ENCODE peak calls at places on chromosomes 7 and 10, in ten cellular contexts. F is AG10803, G is AG04449, I is hepatocyte, V is HCT116, Y is cardiac muscle cell, M is retinal pigment epithelial cell, H is IMR-90, R is astrocyte, J is MM.1S. X is an unnamed sample.

GRCh38 chr7:1181591-1181990 is 21.6 kb upstream of the ZFAND2A start:
- DNase-seq in F (no peak), G (no peak), I (no peak), V (no peak), Y (no peak), M (no peak), H (no peak), R (no peak), J (no peak), X (no peak)

GRCh38 chr7:143381427-143382125 is 431 bp downstream of the ZYX start:
- DNase-seq in F (peak), G (no peak), I (peak), V (no peak), Y (peak), M (no peak), H (peak), R (peak), J (no peak), X (no peak)

GRCh38 chr10:60578217-60578616 is 188.5 kb upstream of the ANK3 start:
- DNase-seq in F (no peak), G (no peak), I (no peak), V (no peak), Y (no peak), M (no peak), H (no peak), R (peak), J (no peak), X (no peak)

GRCh38 chr7:66542528-66543373 is 85.9 kb upstream of the KCTD7 start:
- DNase-seq in F (peak), G (no peak), I (no peak), V (no peak), Y (peak), M (no peak), H (peak), R (no peak), J (no peak), X (peak)

GRCh38 chr7:105934577-105935185 is 28.4 kb upstream of the CDHR3 start:
- DNase-seq in F (peak), G (no peak), I (peak), V (peak), Y (peak), M (peak), H (peak), R (no peak), J (peak), X (no peak)

GRCh38 chr10:44201011-44201410 is 183.9 kb downstream of the CXCL12 start:
- DNase-seq in F (no peak), G (no peak), I (no peak), V (no peak), Y (no peak), M (no peak), H (no peak), R (no peak), J (no peak), X (no peak)

GRCh38 chr10:131739201-131739600 is 161.6 kb upstream of the PPP2R2D start:
- DNase-seq in F (no peak), G (no peak), I (peak), V (no peak), Y (no peak), M (no peak), H (no peak), R (no peak), J (no peak), X (no peak)

GRCh38 chr7:149642579-149642978 is 130.8 kb downstream of the ZNF467 start:
- DNase-seq in F (no peak), G (no peak), I (no peak), V (no peak), Y (no peak), M (no peak), H (no peak), R (no peak), J (no peak), X (no peak)

GRCh38 chr7:115087437-115087836 is 165.5 kb downstream of the MDFIC start:
- DNase-seq in F (peak), G (peak), I (peak), V (peak), Y (peak), M (peak), H (peak), R (peak), J (no peak), X (peak)

GRCh38 chr7:103079836-103080235 is 4.9 kb downstream of the ARMC10 start:
- DNase-seq in F (no peak), G (no peak), I (no peak), V (no peak), Y (no peak), M (no peak), H (no peak), R (peak), J (no peak), X (no peak)

GRCh38 chr7:33072471-33072870 is 9.9 kb upstream of the NT5C3A start:
- DNase-seq in F (peak), G (peak), I (no peak), V (no peak), Y (peak), M (peak), H (peak), R (peak), J (no peak), X (peak)

GRCh38 chr7:114086491-114086905 is 167.7 kb upstream of the PPP1R3A start:
- DNase-seq in F (no peak), G (no peak), I (peak), V (no peak), Y (no peak), M (no peak), H (no peak), R (no peak), J (peak), X (no peak)

GRCh38 chr10:20582041-20582440 is 315.1 kb downstream of the NEBL start:
- DNase-seq in F (no peak), G (no peak), I (no peak), V (no peak), Y (no peak), M (no peak), H (no peak), R (no peak), J (no peak), X (no peak)

GRCh38 chr7:40354736-40355135 is 219.9 kb downstream of the SUGCT start:
- DNase-seq in F (peak), G (no peak), I (no peak), V (no peak), Y (no peak), M (no peak), H (peak), R (no peak), J (no peak), X (no peak)

GRCh38 chr7:75756340-75757297 is 15.4 kb downstream of the CCL26 start:
- DNase-seq in F (peak), G (no peak), I (peak), V (peak), Y (peak), M (no peak), H (peak), R (no peak), J (peak), X (no peak)

GRCh38 chr10:118373786-118374185 is 31.7 kb upstream of the FAM204A start:
- DNase-seq in F (peak), G (peak), I (no peak), V (no peak), Y (peak), M (peak), H (peak), R (peak), J (no peak), X (peak)

GRCh38 chr10:78904196-78904595 is 164.6 kb upstream of the ZMIZ1 start:
- DNase-seq in F (no peak), G (no peak), I (no peak), V (no peak), Y (no peak), M (no peak), H (no peak), R (no peak), J (no peak), X (no peak)

GRCh38 chr10:2619472-2619871 is 447.9 kb upstream of the PFKP start:
- DNase-seq in F (no peak), G (no peak), I (peak), V (no peak), Y (no peak), M (no peak), H (no peak), R (no peak), J (no peak), X (no peak)

GRCh38 chr10:68901106-68901927 is at the start of gene DDX50:
- DNase-seq in F (peak), G (peak), I (peak), V (peak), Y (peak), M (peak), H (peak), R (peak), J (peak), X (peak)

GRCh38 chr7:102296179-102296438 is 9.4 kb downstream of the SH2B2 start:
- DNase-seq in F (no peak), G (no peak), I (no peak), V (no peak), Y (no peak), M (no peak), H (no peak), R (no peak), J (no peak), X (no peak)

GRCh38 chr7:151876899-151877777 is at the start of gene PRKAG2:
- DNase-seq in F (peak), G (no peak), I (peak), V (no peak), Y (peak), M (no peak), H (no peak), R (no peak), J (peak), X (no peak)

GRCh38 chr7:157832866-157833607 is 496.2 kb downstream of the DNAJB6 start:
- DNase-seq in F (no peak), G (no peak), I (no peak), V (no peak), Y (no peak), M (no peak), H (no peak), R (no peak), J (no peak), X (no peak)

GRCh38 chr7:70574970-70575799 is 556.8 kb upstream of the GALNT17 start:
- DNase-seq in F (peak), G (no peak), I (peak), V (no peak), Y (no peak), M (peak), H (no peak), R (peak), J (no peak), X (no peak)

GRCh38 chr7:83429493-83429892 is 219.4 kb downstream of the SEMA3E start:
- DNase-seq in F (no peak), G (no peak), I (no peak), V (no peak), Y (no peak), M (no peak), H (no peak), R (no peak), J (no peak), X (no peak)

GRCh38 chr7:83426325-83426724 is 222.6 kb downstream of the SEMA3E start:
- DNase-seq in F (no peak), G (no peak), I (no peak), V (no peak), Y (no peak), M (no peak), H (no peak), R (no peak), J (no peak), X (no peak)

DNA sequence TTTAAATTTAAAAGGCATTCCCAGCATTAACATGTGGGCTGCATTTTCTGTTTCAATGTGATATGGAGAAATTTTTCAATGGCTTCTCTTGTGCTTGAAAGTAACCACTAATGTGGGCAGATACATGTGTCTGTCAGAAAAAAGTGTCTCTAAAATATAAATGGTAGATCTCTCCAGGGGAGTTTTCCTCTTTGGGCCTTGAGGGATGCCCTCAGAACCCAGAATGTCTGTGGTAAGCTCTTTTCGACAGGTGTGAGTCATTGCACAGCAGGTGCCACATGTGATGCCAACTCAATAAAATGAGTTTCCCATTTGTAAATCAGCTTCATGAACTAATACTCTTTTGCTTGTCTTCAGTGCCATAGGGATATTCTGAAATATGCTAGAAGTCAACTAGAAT is 221.0 kb downstream of the SEMA3E start:
- DNase-seq in F (no peak), G (no peak), I (no peak), V (peak), Y (no peak), M (no peak), H (no peak), R (peak), J (peak), X (no peak)
- H3K4me3 ChIP-seq in F (no peak), G (no peak), I (no peak), V (no peak), Y (no peak), M (no peak), H (no peak), R (no peak), J (no peak), X (no peak)

GRCh38 chr7:87147500-87147899 is 4.8 kb upstream of the DMTF1 start:
- DNase-seq in F (no peak), G (no peak), I (no peak), V (no peak), Y (no peak), M (no peak), H (no peak), R (no peak), J (no peak), X (no peak)

GRCh38 chr7:87151002-87151505 is 1.2 kb upstream of the DMTF1 start:
- DNase-seq in F (no peak), G (no peak), I (no peak), V (no peak), Y (no peak), M (no peak), H (no peak), R (no peak), J (no peak), X (no peak)

GRCh38 chr7:87151701-87152111 is 547 bp upstream of the DMTF1 start:
- DNase-seq in F (no peak), G (no peak), I (no peak), V (no peak), Y (no peak), M (no peak), H (no peak), R (no peak), J (no peak), X (peak)

GRCh38 chr7:87146740-87147386 is 5.4 kb upstream of the DMTF1 start:
- DNase-seq in F (no peak), G (no peak), I (no peak), V (no peak), Y (no peak), M (no peak), H (no peak), R (no peak), J (no peak), X (no peak)

GRCh38 chr7:87148332-87148955 is 3.8 kb upstream of the DMTF1 start:
- DNase-seq in F (peak), G (no peak), I (peak), V (peak), Y (peak), M (no peak), H (peak), R (no peak), J (peak), X (no peak)
- TF ChIP-seq CTCF in F (peak), G (no peak), I (peak), V (peak), Y (peak), M (peak), H (peak), R (peak), J (peak), X (peak)

GRCh38 chr7:116512524-116513188 is 12.2 kb upstream of the CAV1 start:
- DNase-seq in F (peak), G (no peak), I (no peak), V (no peak), Y (peak), M (no peak), H (peak), R (peak), J (no peak), X (no peak)
- H3K4me3 ChIP-seq in F (peak), G (no peak), I (no peak), V (peak), Y (no peak), M (no peak), H (no peak), R (peak), J (peak), X (no peak)

GRCh38 chr7:84490661-84491060 is 296.1 kb upstream of the SEMA3A start:
- DNase-seq in F (peak), G (no peak), I (peak), V (no peak), Y (peak), M (no peak), H (no peak), R (peak), J (no peak), X (peak)
- TF ChIP-seq CTCF in F (peak), G (peak), I (peak), V (no peak), Y (no peak), M (no peak), H (no peak), R (peak), J (no peak), X (peak)

DNA sequence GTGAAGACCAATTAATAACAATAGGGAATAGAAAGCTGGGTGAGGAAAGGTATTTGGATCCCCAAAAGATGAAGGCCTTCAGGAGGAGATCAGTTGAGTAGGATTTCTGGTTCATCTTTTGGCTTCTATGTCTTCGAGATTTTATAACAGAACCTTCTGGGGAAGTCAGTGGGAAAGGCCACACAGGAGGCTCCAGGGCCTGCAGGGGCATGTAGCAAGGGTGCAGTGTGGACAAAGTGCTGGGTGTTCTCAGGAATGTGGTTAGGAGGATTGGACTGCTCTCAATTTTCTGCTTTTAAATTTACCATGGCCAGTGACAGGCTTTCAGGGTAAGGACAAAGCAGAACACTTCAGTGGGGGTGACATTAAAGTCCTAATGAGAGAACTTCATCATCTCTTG is 378.0 kb downstream of the CCSER2 start:
- DNase-seq in F (no peak), G (no peak), I (no peak), V (no peak), Y (no peak), M (no peak), H (no peak), R (no peak), J (no peak), X (no peak)
- H3K4me3 ChIP-seq in F (no peak), G (no peak), I (no peak), V (no peak), Y (no peak), M (no peak), H (no peak), R (no peak), J (no peak), X (no peak)

DNA sequence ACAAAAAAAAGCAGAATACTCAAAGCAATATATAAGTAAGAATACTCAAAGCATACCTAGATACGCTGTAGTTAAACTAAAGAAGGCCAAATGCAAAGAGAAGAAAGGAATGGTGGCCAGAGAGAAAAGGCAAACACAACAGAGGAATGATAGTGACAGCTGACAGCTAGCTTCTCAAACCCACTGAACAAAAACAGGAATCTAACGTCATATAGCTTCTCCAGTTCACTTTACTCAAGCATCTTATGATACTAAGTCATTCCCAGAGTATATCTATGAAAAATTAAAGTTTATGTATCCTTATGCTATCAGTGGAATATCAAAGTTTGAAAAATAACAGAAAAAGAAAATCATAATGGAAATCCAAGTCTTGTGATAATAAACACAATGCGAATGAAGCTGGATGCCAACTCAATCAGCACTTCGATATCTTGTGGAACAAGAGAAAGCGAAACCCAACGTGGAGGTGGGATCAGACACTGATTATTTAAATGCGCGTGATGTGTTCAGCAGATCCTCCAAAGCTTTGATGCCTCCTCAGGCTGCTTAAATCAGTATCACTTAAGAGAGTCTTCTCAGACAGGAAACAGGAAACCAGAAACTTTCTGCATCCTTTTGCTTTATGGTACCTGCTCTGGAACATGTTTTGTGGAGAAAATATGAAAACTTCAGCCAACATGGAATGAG is 102.8 kb downstream of the PIP4K2A start:
- DNase-seq in F (no peak), G (no peak), I (no peak), V (no peak), Y (no peak), M (no peak), H (no peak), R (no peak), J (peak), X (no peak)
- TF ChIP-seq CTCF in F (no peak), G (no peak), I (no peak), V (no peak), Y (no peak), M (no peak), H (no peak), R (no peak), J (no peak), X (no peak)

DNA sequence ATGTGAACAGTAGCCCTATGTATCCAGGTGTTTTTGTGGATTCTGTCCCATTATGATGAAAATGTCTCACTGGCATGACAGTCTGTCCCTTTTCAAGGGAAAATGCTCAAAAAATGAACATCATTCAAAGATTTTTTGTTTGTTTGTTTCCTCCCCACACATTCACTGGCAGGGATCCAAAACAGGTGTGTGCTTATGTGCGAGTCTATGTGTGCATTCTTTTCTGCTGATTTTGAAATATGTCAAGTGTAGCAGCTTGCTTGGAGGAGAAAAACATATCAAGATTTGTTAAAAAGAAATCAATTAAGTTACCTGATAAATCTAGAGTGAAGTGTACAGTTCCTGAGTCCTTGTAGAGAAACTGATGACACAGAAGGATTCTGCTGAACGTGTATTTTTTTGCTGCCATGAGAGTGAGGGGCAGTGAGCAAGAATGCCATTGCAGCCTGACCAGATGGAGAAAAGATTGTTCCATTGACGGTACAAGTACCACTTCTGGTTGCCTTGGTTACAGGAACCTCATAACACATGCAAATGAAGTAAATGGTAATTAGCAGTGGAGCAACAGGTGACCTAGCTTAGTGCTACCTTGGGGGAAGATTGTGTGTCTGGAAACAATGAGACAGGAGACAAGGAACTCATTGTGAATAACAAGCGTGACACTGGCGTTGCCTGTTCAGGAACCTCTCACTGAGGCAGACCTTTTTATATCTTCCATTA is 277.4 kb upstream of the PHYHIPL start:
- DNase-seq in F (no peak), G (no peak), I (no peak), V (no peak), Y (no peak), M (no peak), H (no peak), R (no peak), J (no peak), X (no peak)
- H3K4me3 ChIP-seq in F (no peak), G (no peak), I (no peak), V (no peak), Y (no peak), M (no peak), H (no peak), R (no peak), J (no peak), X (no peak)

X was measured in epithelial cell of proximal tubule.